ENCODE peak calls at places on chromosomes 4 and X, in seven cellular contexts. One of them, this sample, is unnamed.

GRCh38 chr4:108417923-108418322 is 202.5 kb upstream of the RPL34 start:
- DNase-seq in KG1: no peak
- DNase-seq in astrocyte of the spinal cord: peak; percentile 88
- DNase-seq in memory B cell: no peak
- DNase-seq in hippocampal formation: no peak
- DNase-seq in GM12865: no peak
- DNase-seq in hepatocyte: no peak
- DNase-seq in this sample: no peak

GRCh38 chr4:25925486-25926201 is 11.6 kb downstream of the SMIM20 start:
- DNase-seq in GM12865: peak; percentile 65
- DNase-seq in hepatocyte: peak; percentile 58
- DNase-seq in astrocyte of the spinal cord: peak; percentile 33
- DNase-seq in KG1: no peak
- DNase-seq in hippocampal formation: peak; percentile 48
- DNase-seq in memory B cell: peak; percentile 49
- DNase-seq in this sample: no peak

GRCh38 chr4:94446386-94446785 is 5.4 kb upstream of the PDLIM5 start:
- DNase-seq in KG1: no peak
- DNase-seq in hepatocyte: no peak
- DNase-seq in memory B cell: no peak
- DNase-seq in astrocyte of the spinal cord: peak; percentile 71
- DNase-seq in hippocampal formation: no peak
- DNase-seq in GM12865: no peak
- DNase-seq in this sample: no peak

GRCh38 chr4:132770776-132771175 is 378.3 kb upstream of the PCDH10 start:
- DNase-seq in GM12865: no peak
- DNase-seq in astrocyte of the spinal cord: no peak
- DNase-seq in hippocampal formation: no peak
- DNase-seq in hepatocyte: peak; percentile 13
- DNase-seq in memory B cell: no peak
- DNase-seq in KG1: no peak
- DNase-seq in this sample: no peak

GRCh38 chr4:20625460-20625859 is 74.8 kb upstream of the PACRGL start:
- DNase-seq in hippocampal formation: no peak
- DNase-seq in hepatocyte: no peak
- DNase-seq in memory B cell: no peak
- DNase-seq in GM12865: no peak
- DNase-seq in KG1: peak; percentile 28
- DNase-seq in astrocyte of the spinal cord: no peak
- DNase-seq in this sample: no peak

GRCh38 chr4:7828011-7828720 is 111.5 kb downstream of the AFAP1 start:
- DNase-seq in hepatocyte: peak; percentile 81
- DNase-seq in KG1: peak; percentile 17
- DNase-seq in memory B cell: no peak
- DNase-seq in hippocampal formation: peak; percentile 32
- DNase-seq in astrocyte of the spinal cord: peak; percentile 99
- DNase-seq in GM12865: peak; percentile 59
- DNase-seq in this sample: peak; percentile 99

GRCh38 chrX:50910685-50911176 is at the start of gene BMP15:
- DNase-seq in memory B cell: no peak
- DNase-seq in astrocyte of the spinal cord: no peak
- DNase-seq in GM12865: no peak
- DNase-seq in hippocampal formation: no peak
- DNase-seq in KG1: no peak
- DNase-seq in hepatocyte: no peak
- DNase-seq in this sample: no peak

GRCh38 chr4:188008377-188008776 is 12.8 kb downstream of the ZFP42 start:
- DNase-seq in hippocampal formation: no peak
- DNase-seq in GM12865: no peak
- DNase-seq in astrocyte of the spinal cord: peak; percentile 45
- DNase-seq in memory B cell: no peak
- DNase-seq in KG1: no peak
- DNase-seq in hepatocyte: no peak
- DNase-seq in this sample: peak; percentile 84

GRCh38 chr4:2220016-2220620 is 21.8 kb downstream of the HAUS3 start:
- DNase-seq in astrocyte of the spinal cord: peak; percentile 67
- DNase-seq in GM12865: peak; percentile 75
- DNase-seq in memory B cell: peak; percentile 82
- DNase-seq in KG1: peak; percentile 45
- DNase-seq in hepatocyte: peak; percentile 88
- DNase-seq in hippocampal formation: peak; percentile 60
- DNase-seq in this sample: peak; percentile 79

GRCh38 chrX:21725498-21725897 is 32.4 kb downstream of the SMPX start:
- DNase-seq in memory B cell: no peak
- DNase-seq in GM12865: no peak
- DNase-seq in hepatocyte: peak; percentile 43
- DNase-seq in astrocyte of the spinal cord: peak; percentile 33
- DNase-seq in hippocampal formation: no peak
- DNase-seq in KG1: no peak
- DNase-seq in this sample: peak; percentile 9

GRCh38 chr4:40228497-40229365 is 31.9 kb downstream of the RHOH start:
- DNase-seq in hippocampal formation: no peak
- DNase-seq in KG1: no peak
- DNase-seq in GM12865: peak; percentile 85
- DNase-seq in astrocyte of the spinal cord: no peak
- DNase-seq in hepatocyte: no peak
- DNase-seq in memory B cell: no peak
- DNase-seq in this sample: peak; percentile 31

GRCh38 chr4:26051278-26051677 is 137.3 kb downstream of the SMIM20 start:
- DNase-seq in astrocyte of the spinal cord: no peak
- DNase-seq in memory B cell: no peak
- DNase-seq in KG1: no peak
- DNase-seq in hepatocyte: no peak
- DNase-seq in hippocampal formation: no peak
- DNase-seq in GM12865: no peak
- DNase-seq in this sample: no peak

GRCh38 chr4:157984285-157984911 is 188.4 kb downstream of the GASK1B start:
- DNase-seq in hippocampal formation: no peak
- DNase-seq in GM12865: no peak
- DNase-seq in hepatocyte: no peak
- DNase-seq in memory B cell: no peak
- DNase-seq in astrocyte of the spinal cord: no peak
- DNase-seq in KG1: no peak
- DNase-seq in this sample: no peak

GRCh38 chr4:55359397-55359916 is 13.4 kb downstream of the SRD5A3 start:
- DNase-seq in hippocampal formation: no peak
- DNase-seq in KG1: no peak
- DNase-seq in memory B cell: no peak
- DNase-seq in astrocyte of the spinal cord: peak; percentile 13
- DNase-seq in GM12865: no peak
- DNase-seq in hepatocyte: no peak
- DNase-seq in this sample: no peak

This sample was measured in H4.